ENCODE peak calls at places on chromosomes 1 and 21, in five cellular contexts. One of them, this sample, is unnamed.

GRCh38 chr1:98704474-98704873 is 43.0 kb downstream of the SNX7 start:
- DNase-seq in fibroblast of pulmonary artery: peak; percentile 46
- DNase-seq in IMR-90: peak; percentile 6
- DNase-seq in choroid plexus epithelial cell: peak; percentile 50
- DNase-seq in heart right ventricle: no peak
- DNase-seq in this sample: no peak

GRCh38 chr1:175725684-175726083 is 17.7 kb downstream of the TNR start:
- DNase-seq in IMR-90: peak; percentile 9
- DNase-seq in fibroblast of pulmonary artery: peak; percentile 41
- DNase-seq in choroid plexus epithelial cell: peak; percentile 24
- DNase-seq in heart right ventricle: peak; percentile 33
- DNase-seq in this sample: peak; percentile 15

GRCh38 chr1:50915621-50916020 is 44.4 kb downstream of the FAF1 start:
- DNase-seq in IMR-90: no peak
- DNase-seq in choroid plexus epithelial cell: no peak
- DNase-seq in heart right ventricle: no peak
- DNase-seq in fibroblast of pulmonary artery: no peak
- DNase-seq in this sample: no peak

GRCh38 chr1:195394567-195394966 is 1213.7 kb downstream of the KCNT2 start:
- DNase-seq in choroid plexus epithelial cell: no peak
- DNase-seq in heart right ventricle: no peak
- DNase-seq in fibroblast of pulmonary artery: no peak
- DNase-seq in IMR-90: peak; percentile 0
- DNase-seq in this sample: no peak

GRCh38 chr1:172533511-172534116 is 664 bp downstream of the SUCO start:
- DNase-seq in choroid plexus epithelial cell: peak; percentile 42
- DNase-seq in fibroblast of pulmonary artery: peak; percentile 24
- DNase-seq in heart right ventricle: no peak
- DNase-seq in IMR-90: peak; percentile 36
- DNase-seq in this sample: peak; percentile 43

GRCh38 chr21:39674794-39675193 is 62.1 kb downstream of the B3GALT5 start:
- DNase-seq in choroid plexus epithelial cell: no peak
- DNase-seq in fibroblast of pulmonary artery: no peak
- DNase-seq in heart right ventricle: no peak
- DNase-seq in IMR-90: no peak
- DNase-seq in this sample: no peak

GRCh38 chr1:6347641-6348487 is 45.7 kb downstream of the ACOT7 start:
- DNase-seq in IMR-90: peak; percentile 19
- DNase-seq in heart right ventricle: no peak
- DNase-seq in fibroblast of pulmonary artery: peak; percentile 51
- DNase-seq in choroid plexus epithelial cell: peak; percentile 48
- DNase-seq in this sample: no peak

GRCh38 chr1:107404756-107405155 is 263.9 kb downstream of the NTNG1 start:
- DNase-seq in choroid plexus epithelial cell: peak; percentile 14
- DNase-seq in heart right ventricle: no peak
- DNase-seq in fibroblast of pulmonary artery: peak; percentile 0
- DNase-seq in IMR-90: peak; percentile 1
- DNase-seq in this sample: peak; percentile 61

GRCh38 chr1:25024631-25025350 is 94.7 kb upstream of the RUNX3 start:
- DNase-seq in choroid plexus epithelial cell: no peak
- DNase-seq in fibroblast of pulmonary artery: no peak
- DNase-seq in IMR-90: no peak
- DNase-seq in heart right ventricle: no peak
- DNase-seq in this sample: no peak

GRCh38 chr1:218163371-218163770 is 121.7 kb upstream of the RRP15 start:
- DNase-seq in IMR-90: no peak
- DNase-seq in heart right ventricle: no peak
- DNase-seq in fibroblast of pulmonary artery: no peak
- DNase-seq in choroid plexus epithelial cell: no peak
- DNase-seq in this sample: peak; percentile 3

GRCh38 chr1:222028151-222028550 is 286.3 kb upstream of the DUSP10 start:
- DNase-seq in IMR-90: no peak
- DNase-seq in fibroblast of pulmonary artery: no peak
- DNase-seq in heart right ventricle: no peak
- DNase-seq in choroid plexus epithelial cell: no peak
- DNase-seq in this sample: no peak

GRCh38 chr1:82722608-82723007 is 921.9 kb downstream of the ADGRL2 start:
- DNase-seq in choroid plexus epithelial cell: no peak
- DNase-seq in IMR-90: no peak
- DNase-seq in fibroblast of pulmonary artery: no peak
- DNase-seq in heart right ventricle: no peak
- DNase-seq in this sample: peak; percentile 10

GRCh38 chr1:112696578-112697320 is 10.2 kb downstream of the RHOC start:
- DNase-seq in fibroblast of pulmonary artery: no peak
- DNase-seq in heart right ventricle: no peak
- DNase-seq in choroid plexus epithelial cell: no peak
- DNase-seq in IMR-90: no peak
- DNase-seq in this sample: no peak

GRCh38 chr1:92484472-92485373 is 2.0 kb downstream of the GFI1 start:
- DNase-seq in choroid plexus epithelial cell: no peak
- DNase-seq in fibroblast of pulmonary artery: no peak
- DNase-seq in IMR-90: no peak
- DNase-seq in heart right ventricle: no peak
- DNase-seq in this sample: peak; percentile 49

GRCh38 chr1:91744973-91745648 is 140.8 kb downstream of the TGFBR3 start:
- DNase-seq in choroid plexus epithelial cell: peak; percentile 55
- DNase-seq in IMR-90: no peak
- DNase-seq in heart right ventricle: peak; percentile 72
- DNase-seq in fibroblast of pulmonary artery: peak; percentile 60
- DNase-seq in this sample: peak; percentile 91

GRCh38 chr1:157577420-157577819 is 20.5 kb downstream of the FCRL4 start:
- DNase-seq in heart right ventricle: no peak
- DNase-seq in IMR-90: no peak
- DNase-seq in fibroblast of pulmonary artery: no peak
- DNase-seq in choroid plexus epithelial cell: no peak
- DNase-seq in this sample: no peak

GRCh38 chr1:30697977-30698376 is 25.4 kb downstream of the MATN1 start:
- DNase-seq in IMR-90: peak; percentile 33
- DNase-seq in choroid plexus epithelial cell: peak; percentile 40
- DNase-seq in fibroblast of pulmonary artery: peak; percentile 38
- DNase-seq in heart right ventricle: no peak
- DNase-seq in this sample: peak; percentile 59

GRCh38 chr1:167617100-167617949 is 12.7 kb upstream of the RCSD1 start:
- DNase-seq in choroid plexus epithelial cell: peak; percentile 82
- DNase-seq in heart right ventricle: peak; percentile 54
- DNase-seq in fibroblast of pulmonary artery: peak; percentile 87
- DNase-seq in IMR-90: peak; percentile 7
- DNase-seq in this sample: no peak

GRCh38 chr21:46393941-46394818 is 64.5 kb upstream of the DIP2A start:
- DNase-seq in fibroblast of pulmonary artery: no peak
- DNase-seq in heart right ventricle: no peak
- DNase-seq in choroid plexus epithelial cell: peak; percentile 6
- DNase-seq in IMR-90: no peak
- DNase-seq in this sample: no peak

GRCh38 chr21:26171310-26172100 is 935 bp upstream of the APP start:
- DNase-seq in heart right ventricle: no peak
- DNase-seq in IMR-90: no peak
- DNase-seq in fibroblast of pulmonary artery: no peak
- DNase-seq in choroid plexus epithelial cell: no peak
- DNase-seq in this sample: no peak

GRCh38 chr1:19622204-19622603 is 21.9 kb upstream of the NBL1 start:
- DNase-seq in heart right ventricle: no peak
- DNase-seq in fibroblast of pulmonary artery: no peak
- DNase-seq in choroid plexus epithelial cell: peak; percentile 54
- DNase-seq in IMR-90: peak; percentile 28
- DNase-seq in this sample: peak; percentile 75

GRCh38 chr1:199170711-199171110 is 531.9 kb downstream of the PTPRC start:
- DNase-seq in IMR-90: peak; percentile 51
- DNase-seq in choroid plexus epithelial cell: no peak
- DNase-seq in heart right ventricle: no peak
- DNase-seq in fibroblast of pulmonary artery: no peak
- DNase-seq in this sample: peak; percentile 26

GRCh38 chr1:4086085-4086850 is 186.2 kb upstream of the C1orf174 start:
- DNase-seq in IMR-90: no peak
- DNase-seq in heart right ventricle: no peak
- DNase-seq in choroid plexus epithelial cell: no peak
- DNase-seq in fibroblast of pulmonary artery: no peak
- DNase-seq in this sample: no peak

GRCh38 chr1:209748620-209749019 is 7.2 kb upstream of the TRAF3IP3 start:
- DNase-seq in choroid plexus epithelial cell: no peak
- DNase-seq in heart right ventricle: no peak
- DNase-seq in IMR-90: no peak
- DNase-seq in fibroblast of pulmonary artery: no peak
- DNase-seq in this sample: no peak

GRCh38 chr1:35001743-35002142 is 16.6 kb upstream of the TMEM35B start:
- DNase-seq in fibroblast of pulmonary artery: peak; percentile 11
- DNase-seq in choroid plexus epithelial cell: peak; percentile 57
- DNase-seq in IMR-90: peak; percentile 20
- DNase-seq in heart right ventricle: no peak
- DNase-seq in this sample: no peak

GRCh38 chr1:199901341-199901740 is 126.2 kb upstream of the NR5A2 start:
- DNase-seq in choroid plexus epithelial cell: no peak
- DNase-seq in heart right ventricle: no peak
- DNase-seq in IMR-90: no peak
- DNase-seq in fibroblast of pulmonary artery: no peak
- DNase-seq in this sample: no peak

GRCh38 chr1:40750326-40750975 is 33.1 kb upstream of the KCNQ4 start:
- DNase-seq in IMR-90: peak; percentile 47
- DNase-seq in choroid plexus epithelial cell: peak; percentile 28
- DNase-seq in heart right ventricle: no peak
- DNase-seq in fibroblast of pulmonary artery: no peak
- DNase-seq in this sample: no peak

DNA sequence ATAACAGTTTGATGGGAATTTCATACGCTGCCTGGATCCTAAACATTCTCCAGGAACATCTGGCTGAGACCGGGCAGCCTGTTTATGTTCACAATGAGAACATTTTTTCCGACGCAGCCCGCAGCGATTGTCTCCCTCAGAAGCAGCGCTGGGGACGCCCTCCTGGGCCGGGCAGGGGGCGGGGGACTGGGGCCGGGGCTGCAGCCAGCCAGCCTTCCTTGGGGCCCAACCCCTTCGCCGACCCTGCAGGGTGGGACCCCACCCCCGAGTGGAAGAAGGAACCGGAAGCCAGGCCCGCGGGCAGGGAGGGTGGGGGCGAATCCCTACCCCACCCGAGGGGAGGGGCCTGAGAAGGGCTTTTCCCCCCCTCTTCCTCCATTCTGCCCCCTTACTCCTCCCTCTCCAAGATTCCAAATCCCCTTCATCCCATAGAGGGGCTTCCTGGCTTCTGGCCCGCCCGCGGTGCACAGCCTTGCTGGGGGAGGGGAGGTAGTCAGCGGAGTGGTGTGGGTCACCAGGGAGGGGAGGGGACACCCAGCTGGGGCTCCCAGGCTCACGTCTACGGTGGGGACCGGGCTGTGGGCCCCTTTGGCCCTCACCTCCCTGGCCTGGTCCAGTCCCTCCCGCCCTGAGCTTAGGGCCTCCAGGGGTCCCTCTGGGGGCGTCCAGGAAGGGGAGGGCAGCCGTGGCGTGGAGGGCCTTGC is 60.6 kb downstream of the WNT9A start:
- DNase-seq in fibroblast of pulmonary artery: peak; percentile 45
- DNase-seq in IMR-90: peak; percentile 45
- DNase-seq in heart right ventricle: peak; percentile 73
- DNase-seq in choroid plexus epithelial cell: peak; percentile 64
- DNase-seq in this sample: peak; percentile 11
- H3K4me3 ChIP-seq in fibroblast of pulmonary artery: peak overlapping the region; percentile 5
- H3K4me3 ChIP-seq in IMR-90: no peak overlapping the region
- H3K4me3 ChIP-seq in heart right ventricle: peak overlapping the region; percentile 45
- H3K4me3 ChIP-seq in choroid plexus epithelial cell: peak overlapping the region; percentile 51
- H3K4me3 ChIP-seq in this sample: peak overlapping the region; percentile 15

GRCh38 chr1:193325771-193326170 is 139.4 kb upstream of the B3GALT2 start:
- DNase-seq in choroid plexus epithelial cell: no peak
- DNase-seq in IMR-90: peak; percentile 22
- DNase-seq in heart right ventricle: no peak
- DNase-seq in fibroblast of pulmonary artery: no peak
- DNase-seq in this sample: no peak
- TF ChIP-seq CTCF in choroid plexus epithelial cell: no peak
- TF ChIP-seq CTCF in IMR-90: no peak
- TF ChIP-seq CTCF in heart right ventricle: no peak
- TF ChIP-seq CTCF in fibroblast of pulmonary artery: no peak
- TF ChIP-seq CTCF in this sample: no peak

GRCh38 chr1:236078988-236079387 is 14.1 kb upstream of the NID1 start:
- DNase-seq in heart right ventricle: no peak
- DNase-seq in fibroblast of pulmonary artery: no peak
- DNase-seq in IMR-90: no peak
- DNase-seq in choroid plexus epithelial cell: peak; percentile 27
- DNase-seq in this sample: no peak
- H3K4me3 ChIP-seq in heart right ventricle: no peak overlapping the region
- H3K4me3 ChIP-seq in fibroblast of pulmonary artery: no peak overlapping the region
- H3K4me3 ChIP-seq in IMR-90: no peak overlapping the region
- H3K4me3 ChIP-seq in choroid plexus epithelial cell: no peak overlapping the region
- H3K4me3 ChIP-seq in this sample: no peak overlapping the region

GRCh38 chr1:156319664-156320063 is 18.4 kb downstream of the CCT3 start:
- DNase-seq in heart right ventricle: no peak
- DNase-seq in fibroblast of pulmonary artery: peak; percentile 61
- DNase-seq in choroid plexus epithelial cell: peak; percentile 65
- DNase-seq in IMR-90: peak; percentile 34
- DNase-seq in this sample: peak; percentile 54
- TF ChIP-seq CTCF in heart right ventricle: peak; percentile 57
- TF ChIP-seq CTCF in fibroblast of pulmonary artery: peak; percentile 62
- TF ChIP-seq CTCF in choroid plexus epithelial cell: peak; percentile 63
- TF ChIP-seq CTCF in IMR-90: peak; percentile 63
- TF ChIP-seq CTCF in this sample: peak; percentile 64

DNA sequence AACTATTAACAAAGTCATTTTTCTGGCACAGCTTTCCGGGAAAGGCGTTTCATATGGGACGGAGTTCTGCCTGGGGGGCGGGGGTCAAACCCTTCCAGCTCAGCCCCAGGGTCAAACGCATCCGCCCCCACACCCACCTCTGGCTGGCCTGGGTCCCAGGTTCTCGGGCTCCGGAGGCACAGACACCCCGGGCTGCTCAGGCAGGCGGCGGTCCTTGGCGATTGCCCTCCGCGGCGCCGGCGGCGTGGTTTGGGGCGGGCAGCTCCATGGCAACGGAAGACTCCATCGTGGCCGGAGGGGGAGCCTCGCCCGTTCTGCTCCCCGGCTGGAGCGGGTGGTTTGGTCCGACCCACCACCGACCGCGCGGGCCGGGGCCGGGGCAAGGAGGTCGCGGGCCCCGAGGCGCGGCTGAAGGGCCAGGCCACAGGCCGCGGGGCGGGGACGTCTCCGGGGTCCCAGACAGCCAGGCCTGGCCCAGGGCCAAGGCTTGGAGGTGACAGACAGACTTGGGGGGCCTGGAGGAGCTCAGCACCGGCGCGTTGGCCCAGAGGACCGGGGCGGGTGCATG is at the start of gene CFAP74:
- DNase-seq in IMR-90: peak; percentile 18
- DNase-seq in heart right ventricle: peak; percentile 30
- DNase-seq in choroid plexus epithelial cell: peak; percentile 60
- DNase-seq in fibroblast of pulmonary artery: peak; percentile 55
- DNase-seq in this sample: peak; percentile 56
- H3K4me3 ChIP-seq in IMR-90: no peak within 1 kb of the TSS
- H3K4me3 ChIP-seq in heart right ventricle: no peak within 1 kb of the TSS
- H3K4me3 ChIP-seq in choroid plexus epithelial cell: peak within 1 kb of the TSS; percentile 37
- H3K4me3 ChIP-seq in fibroblast of pulmonary artery: peak within 1 kb of the TSS; percentile 24
- H3K4me3 ChIP-seq in this sample: no peak within 1 kb of the TSS

GRCh38 chr1:223547316-223548114 is 118.0 kb downstream of the CAPN8 start:
- DNase-seq in IMR-90: no peak
- DNase-seq in heart right ventricle: no peak
- DNase-seq in fibroblast of pulmonary artery: no peak
- DNase-seq in choroid plexus epithelial cell: no peak
- DNase-seq in this sample: no peak

GRCh38 chr1:223545325-223545724 is 120.2 kb downstream of the CAPN8 start:
- DNase-seq in heart right ventricle: no peak
- DNase-seq in IMR-90: no peak
- DNase-seq in fibroblast of pulmonary artery: no peak
- DNase-seq in choroid plexus epithelial cell: no peak
- DNase-seq in this sample: no peak

GRCh38 chr1:223553957-223554356 is 111.5 kb downstream of the CAPN8 start:
- DNase-seq in heart right ventricle: no peak
- DNase-seq in IMR-90: no peak
- DNase-seq in choroid plexus epithelial cell: no peak
- DNase-seq in fibroblast of pulmonary artery: no peak
- DNase-seq in this sample: no peak

GRCh38 chr1:223551610-223552009 is 113.9 kb downstream of the CAPN8 start:
- DNase-seq in choroid plexus epithelial cell: no peak
- DNase-seq in IMR-90: peak; percentile 15
- DNase-seq in heart right ventricle: no peak
- DNase-seq in fibroblast of pulmonary artery: no peak
- DNase-seq in this sample: no peak

GRCh38 chr1:223549740-223550139 is 115.8 kb downstream of the CAPN8 start:
- DNase-seq in IMR-90: no peak
- DNase-seq in heart right ventricle: no peak
- DNase-seq in fibroblast of pulmonary artery: no peak
- DNase-seq in choroid plexus epithelial cell: no peak
- DNase-seq in this sample: no peak
- TF ChIP-seq CTCF in IMR-90: no peak
- TF ChIP-seq CTCF in heart right ventricle: no peak
- TF ChIP-seq CTCF in fibroblast of pulmonary artery: no peak
- TF ChIP-seq CTCF in choroid plexus epithelial cell: no peak
- TF ChIP-seq CTCF in this sample: no peak

This sample was measured in foreskin fibroblast.